ENCODE peak calls at places on chromosome 17, in nine cellular contexts. Z is cardiac fibroblast; B is HFFc6; H is BE2C; L is HCEC 1CT; K is AG10803; I is stimulated activated CD8-positive, alpha-beta memory T cell treated with anti-CD3 and anti-CD28 coated beads, Interleukin-4, amount 100 ng/mL, for 24 hours; J is ELF-1; G is neural crest cell. Y is an unnamed sample.
A peak's percentile ranks its signal among the peaks of the same experiment; 100 is the strongest.

GRCh38 chr17:20095366-20096080 is 86.4 kb downstream of the SPECC1 start:
- DNase-seq in K (peak; percentile 35), G (peak; percentile 51), B (peak; percentile 49), J (peak; percentile 66), H (peak; percentile 8), I (no peak), L (no peak), Z (peak; percentile 51), Y (peak; percentile 44)

GRCh38 chr17:63433746-63434591 is 12.1 kb downstream of the CYB561 start:
- DNase-seq in G (no peak), B (peak; percentile 94), J (peak; percentile 42), I (no peak), Z (peak; percentile 95), L (peak; percentile 89), K (peak; percentile 98), H (peak; percentile 60), Y (peak; percentile 95)

GRCh38 chr17:15954222-15954621 is 9.3 kb downstream of the ADORA2B start:
- DNase-seq in L (peak; percentile 98), I (no peak), H (no peak), J (no peak), B (peak; percentile 89), K (peak; percentile 86), G (no peak), Z (peak; percentile 88), Y (peak; percentile 90)

GRCh38 chr17:13736915-13737314 is 135.2 kb upstream of the HS3ST3A1 start:
- DNase-seq in Z (peak; percentile 61), G (no peak), L (peak; percentile 36), B (peak; percentile 89), I (no peak), H (no peak), J (no peak), K (peak; percentile 93), Y (no peak)

GRCh38 chr17:29835438-29836351 is 94.3 kb downstream of the SSH2 start:
- DNase-seq in B (peak; percentile 35), J (peak; percentile 7), H (no peak), I (no peak), G (no peak), K (peak; percentile 52), L (peak; percentile 52), Z (peak; percentile 64), Y (peak; percentile 65)

GRCh38 chr17:66749217-66749832 is 85.6 kb upstream of the CACNG5 start:
- DNase-seq in I (no peak), G (no peak), H (no peak), L (no peak), B (no peak), K (no peak), J (no peak), Z (no peak), Y (no peak)

GRCh38 chr17:7204828-7205461 is 14.7 kb downstream of the DLG4 start:
- DNase-seq in J (peak; percentile 96), B (no peak), H (peak; percentile 94), Z (peak; percentile 83), K (peak; percentile 56), I (peak; percentile 88), G (peak; percentile 92), L (peak; percentile 43), Y (peak; percentile 79)

GRCh38 chr17:58966208-58966607 is 140.5 kb downstream of the TRIM37 start:
- DNase-seq in K (no peak), L (no peak), B (no peak), G (no peak), I (no peak), Z (no peak), H (no peak), J (no peak), Y (no peak)

GRCh38 chr17:31631759-31632158 is 227.3 kb downstream of the COPRS start:
- DNase-seq in K (peak; percentile 60), B (peak; percentile 60), I (no peak), J (no peak), H (no peak), Z (no peak), L (peak; percentile 1), G (no peak), Y (no peak)

Y was measured in fibroblast of lung.